ENCODE peak calls at places on chromosome 13, in five cellular contexts. Y is HCT116, K is MM.1S, E is GM23248, D is neural progenitor cell. P is an unnamed sample. For H3K4me1, the result is how much of the 10 kb centered on the place peaks cover.

GRCh38 chr13:37899753-37900152 is 30.2 kb upstream of the TRPC4 start:
- DNase-seq in Y (no peak), E (no peak), D (no peak), K (no peak), P (no peak)

GRCh38 chr13:24563087-24563486 is 50.5 kb upstream of the PARP4 start:
- DNase-seq in D (no peak), K (no peak), Y (no peak), E (no peak), P (no peak)

GRCh38 chr13:51229141-51229540 is 6.9 kb downstream of the FAM124A start:
- DNase-seq in E (no peak), D (no peak), K (no peak), Y (no peak), P (no peak)

GRCh38 chr13:40680659-40681323 is 14.3 kb upstream of the FOXO1 start:
- DNase-seq in E (no peak), D (no peak), Y (no peak), K (no peak), P (no peak)

GRCh38 chr13:80037505-80037888 is 303.4 kb downstream of the SPRY2 start:
- DNase-seq in K (no peak), Y (no peak), D (no peak), E (peak), P (no peak)

GRCh38 chr13:93903909-93904308 is 575.6 kb downstream of the DCT start:
- DNase-seq in E (no peak), D (no peak), K (no peak), Y (no peak), P (no peak)

GRCh38 chr13:106241974-106242373 is 293.5 kb downstream of the EFNB2 start:
- DNase-seq in D (no peak), E (no peak), K (no peak), Y (no peak), P (no peak)

GRCh38 chr13:36357692-36358091 is 11.5 kb upstream of the SPART start:
- DNase-seq in E (peak), K (no peak), D (no peak), Y (no peak), P (no peak)

GRCh38 chr13:49649963-49650312 is 21.6 kb downstream of the ARL11 start:
- DNase-seq in E (no peak), K (no peak), D (no peak), Y (no peak), P (no peak)

GRCh38 chr13:24664726-24665409 is 15.3 kb upstream of the ATP12A start:
- DNase-seq in E (peak), D (no peak), Y (no peak), K (no peak), P (no peak)

GRCh38 chr13:69737129-69737935 is 370.3 kb upstream of the ATXN8OS start:
- DNase-seq in E (no peak), K (no peak), D (no peak), Y (no peak), P (no peak)

GRCh38 chr13:112783135-112783945 is 93.5 kb downstream of the ATP11A start:
- DNase-seq in D (no peak), E (peak), K (no peak), Y (no peak), P (no peak)

GRCh38 chr13:75636339-75637095 is 387 bp downstream of the LMO7 start:
- DNase-seq in D (peak), E (peak), Y (no peak), K (peak), P (peak)

GRCh38 chr13:23671367-23671766 is 101.2 kb downstream of the TNFRSF19 start:
- DNase-seq in E (peak), Y (no peak), K (no peak), D (no peak), P (no peak)

GRCh38 chr13:30863231-30863630 is 42.8 kb upstream of the MEDAG start:
- DNase-seq in Y (no peak), D (peak), K (no peak), E (no peak), P (no peak)

GRCh38 chr13:50309200-50309848 is 294.1 kb downstream of the KCNRG start:
- DNase-seq in Y (no peak), E (no peak), K (no peak), D (no peak), P (no peak)

GRCh38 chr13:49046534-49046933 is 70.8 kb downstream of the FNDC3A start:
- DNase-seq in Y (no peak), D (no peak), E (peak), K (no peak), P (no peak)

GRCh38 chr13:38430761-38431160 is 81.1 kb downstream of the UFM1 start:
- DNase-seq in K (no peak), D (no peak), E (peak), Y (no peak), P (no peak)

GRCh38 chr13:101751488-101751887 is 299.0 kb downstream of the ITGBL1 start:
- DNase-seq in E (peak), Y (no peak), K (peak), D (no peak), P (no peak)

GRCh38 chr13:99693351-99693750 is 192.1 kb downstream of the TM9SF2 start:
- DNase-seq in Y (no peak), E (no peak), K (no peak), D (no peak), P (no peak)

GRCh38 chr13:34156841-34157365 is 339.0 kb downstream of the RFC3 start:
- DNase-seq in D (no peak), Y (peak), K (no peak), E (peak), P (no peak)

GRCh38 chr13:47087841-47088240 is 191.0 kb upstream of the HTR2A start:
- DNase-seq in D (no peak), Y (no peak), K (no peak), E (peak), P (no peak)
- TF ChIP-seq EZH2phosphoT487 in D (no peak), Y (no peak), K (no peak), E (no peak), P (no peak)

GRCh38 chr13:32443111-32443510 is 15.2 kb upstream of the N4BP2L1 start:
- DNase-seq in E (peak), K (peak), D (no peak), Y (peak), P (peak)

GRCh38 chr13:32446220-32446619 is 18.3 kb upstream of the N4BP2L1 start:
- DNase-seq in E (no peak), D (no peak), Y (no peak), K (no peak), P (no peak)

GRCh38 chr13:32448224-32448623 is 20.3 kb upstream of the N4BP2L1 start:
- DNase-seq in K (no peak), Y (no peak), D (no peak), E (peak), P (no peak)

GRCh38 chr13:32446778-32447465 is 19.0 kb upstream of the N4BP2L1 start:
- DNase-seq in E (no peak), D (no peak), Y (no peak), K (no peak), P (no peak)

GRCh38 chr13:32445461-32445860 is 17.5 kb upstream of the N4BP2L1 start:
- DNase-seq in K (no peak), E (no peak), D (no peak), Y (no peak), P (no peak)
- H3K4me1 ChIP-seq in K (under half), E (under half), D (under half), Y (under half), P (under half)

GRCh38 chr13:57629821-57630235 is 1.7 kb upstream of the PCDH17 start:
- DNase-seq in Y (no peak), D (peak), K (no peak), E (peak), P (no peak)

GRCh38 chr13:57631607-57632275 is at the start of gene PCDH17:
- DNase-seq in Y (no peak), E (peak), D (peak), K (peak), P (no peak)

GRCh38 chr13:57627663-57628062 is 3.9 kb upstream of the PCDH17 start:
- DNase-seq in Y (no peak), E (peak), K (peak), D (peak), P (peak)

GRCh38 chr13:57630661-57631606 is 610 bp upstream of the PCDH17 start:
- DNase-seq in D (peak), K (peak), E (peak), Y (no peak), P (no peak)

DNA sequence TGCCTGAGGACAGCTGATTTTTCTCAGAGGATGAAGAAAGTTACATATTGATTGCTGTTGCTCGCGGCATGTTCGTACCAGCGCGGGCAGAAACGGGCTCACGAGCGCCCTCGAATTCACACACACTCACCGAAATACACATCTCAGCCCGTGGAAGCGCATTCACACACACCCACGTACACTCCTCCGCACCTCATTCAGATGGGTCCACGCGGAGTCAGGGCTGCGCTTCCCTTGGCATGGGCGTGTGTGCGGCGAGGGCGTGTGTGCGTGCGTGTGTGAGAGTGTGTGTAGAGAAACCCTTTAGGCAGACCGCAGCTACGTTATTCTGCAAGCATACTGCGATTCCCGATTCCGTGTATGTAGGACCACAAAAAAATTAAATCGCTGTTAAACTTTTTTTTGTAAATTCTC is 2.1 kb upstream of the PCDH17 start:
- DNase-seq in K (no peak), E (peak), Y (no peak), D (no peak), P (no peak)
- H3K4me3 ChIP-seq in K (no peak), E (peak), Y (no peak), D (peak), P (no peak)

GRCh38 chr13:97403893-97404683 is 29.9 kb upstream of the RAP2A start:
- DNase-seq in E (peak), Y (no peak), K (no peak), D (no peak), P (no peak)
- TF ChIP-seq EZH2phosphoT487 in E (no peak), Y (no peak), K (no peak), D (no peak), P (no peak)

GRCh38 chr13:113882716-113883115 is 18.8 kb upstream of the GAS6 start:
- DNase-seq in D (no peak), K (no peak), Y (no peak), E (no peak), P (no peak)
- H3K4me1 ChIP-seq in D (under half), K (half or more), Y (under half), E (under half), P (under half)

GRCh38 chr13:21476893-21477472 is 17.9 kb upstream of the ZDHHC20 start:
- DNase-seq in Y (peak), K (peak), E (peak), D (peak), P (peak)

GRCh38 chr13:21483748-21484147 is 24.6 kb upstream of the ZDHHC20 start:
- DNase-seq in K (no peak), D (no peak), E (no peak), Y (no peak), P (no peak)

GRCh38 chr13:21481359-21481758 is 22.3 kb upstream of the ZDHHC20 start:
- DNase-seq in K (no peak), D (no peak), Y (no peak), E (peak), P (no peak)

GRCh38 chr13:21475115-21475514 is 16.0 kb upstream of the ZDHHC20 start:
- DNase-seq in D (no peak), K (no peak), E (no peak), Y (no peak), P (no peak)

DNA sequence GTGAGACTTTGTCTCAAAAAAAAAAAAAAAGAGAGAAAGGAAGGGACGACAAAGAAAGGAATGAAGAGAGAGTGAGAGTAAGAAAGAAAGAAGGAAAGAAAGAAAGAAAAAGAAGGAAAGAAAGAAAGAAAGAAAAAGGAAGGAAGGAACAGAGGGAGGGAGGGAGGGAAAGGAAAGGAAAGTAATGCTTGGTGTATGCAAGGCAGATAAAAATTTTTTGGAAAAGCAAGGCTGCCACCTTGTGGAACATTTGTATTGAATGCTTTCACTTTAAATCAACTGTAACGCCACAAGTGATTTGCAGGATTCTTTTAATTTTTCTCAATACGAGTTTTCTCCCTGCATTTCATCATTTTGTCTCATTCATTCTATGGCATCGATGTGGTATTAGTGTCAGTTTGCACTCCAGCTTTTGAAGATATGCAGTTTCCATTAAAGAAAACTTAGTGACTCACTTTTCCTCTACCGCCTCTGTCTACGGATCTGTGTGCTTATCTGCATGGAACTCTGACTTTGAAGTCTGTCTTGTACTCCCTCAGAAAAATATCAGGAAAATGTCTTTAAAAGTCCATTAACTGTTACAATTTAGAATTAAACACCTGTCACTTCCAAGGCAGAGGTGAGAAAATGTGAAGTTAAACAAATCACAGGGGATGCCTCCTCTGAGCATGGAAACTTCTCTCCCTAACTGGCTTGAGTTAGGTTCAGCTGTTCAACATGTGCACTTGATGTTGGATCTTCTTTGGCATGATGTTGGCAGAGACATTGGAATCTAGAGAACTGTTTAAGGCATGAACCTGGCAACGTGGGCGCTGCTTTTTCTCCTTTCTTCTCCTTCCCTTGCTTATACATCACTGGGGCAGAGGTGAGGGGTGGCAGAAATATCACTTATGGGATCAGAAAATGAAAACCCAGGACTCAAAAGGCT is 20.0 kb upstream of the ZDHHC20 start:
- DNase-seq in K (peak), Y (peak), D (peak), E (peak), P (peak)
- H3K4me3 ChIP-seq in K (no peak), Y (no peak), D (no peak), E (peak), P (no peak)

GRCh38 chr13:42970824-42971669 is 21.0 kb downstream of the EPSTI1 start:
- DNase-seq in Y (peak), E (peak), K (peak), D (peak), P (peak)
- TF ChIP-seq EZH2phosphoT487 in Y (no peak), E (no peak), K (no peak), D (no peak), P (no peak)

P was measured in OCI-LY7.